ENCODE peak calls at places on chromosomes 16 and 17, in eight cellular contexts. One of them, this sample, is unnamed.

GRCh38 chr17:2412561-2413021 is 11.7 kb upstream of the MNT start:
- DNase-seq in cardiac muscle cell: peak; percentile 35
- DNase-seq in activated T-cell treated with anti-CD3 and anti-CD28 coated beads, Interleukin-2, amount 50 U/mL, for 72 hours: no peak
- DNase-seq in COLO829: no peak
- DNase-seq in stimulated activated CD4-positive, alpha-beta T cell treated with anti-CD3 and anti-CD28 coated beads, Interleukin-1b, Interleukin-23, amount 100 ng/mL, for 4 hours: no peak
- DNase-seq in NCI-H460: no peak
- DNase-seq in NCI-H1417: no peak
- DNase-seq in fibroblast of mammary gland: no peak
- DNase-seq in this sample: no peak

GRCh38 chr16:72242757-72243156 is 70.8 kb upstream of the PMFBP1 start:
- DNase-seq in stimulated activated CD4-positive, alpha-beta T cell treated with anti-CD3 and anti-CD28 coated beads, Interleukin-1b, Interleukin-23, amount 100 ng/mL, for 4 hours: no peak
- DNase-seq in NCI-H460: no peak
- DNase-seq in cardiac muscle cell: no peak
- DNase-seq in fibroblast of mammary gland: no peak
- DNase-seq in activated T-cell treated with anti-CD3 and anti-CD28 coated beads, Interleukin-2, amount 50 U/mL, for 72 hours: no peak
- DNase-seq in NCI-H1417: no peak
- DNase-seq in COLO829: no peak
- DNase-seq in this sample: no peak

GRCh38 chr17:64128787-64129514 is 993 bp downstream of the ERN1 start:
- DNase-seq in NCI-H1417: peak; percentile 27
- DNase-seq in fibroblast of mammary gland: peak; percentile 38
- DNase-seq in stimulated activated CD4-positive, alpha-beta T cell treated with anti-CD3 and anti-CD28 coated beads, Interleukin-1b, Interleukin-23, amount 100 ng/mL, for 4 hours: no peak
- DNase-seq in activated T-cell treated with anti-CD3 and anti-CD28 coated beads, Interleukin-2, amount 50 U/mL, for 72 hours: no peak
- DNase-seq in cardiac muscle cell: peak; percentile 58
- DNase-seq in NCI-H460: no peak
- DNase-seq in COLO829: no peak
- DNase-seq in this sample: no peak

GRCh38 chr17:39631403-39631802 is 4.7 kb downstream of the PPP1R1B start:
- DNase-seq in fibroblast of mammary gland: no peak
- DNase-seq in NCI-H460: no peak
- DNase-seq in COLO829: no peak
- DNase-seq in stimulated activated CD4-positive, alpha-beta T cell treated with anti-CD3 and anti-CD28 coated beads, Interleukin-1b, Interleukin-23, amount 100 ng/mL, for 4 hours: no peak
- DNase-seq in NCI-H1417: peak; percentile 58
- DNase-seq in activated T-cell treated with anti-CD3 and anti-CD28 coated beads, Interleukin-2, amount 50 U/mL, for 72 hours: no peak
- DNase-seq in cardiac muscle cell: no peak
- DNase-seq in this sample: no peak

GRCh38 chr16:86029131-86029741 is 130.3 kb downstream of the IRF8 start:
- DNase-seq in NCI-H460: no peak
- DNase-seq in stimulated activated CD4-positive, alpha-beta T cell treated with anti-CD3 and anti-CD28 coated beads, Interleukin-1b, Interleukin-23, amount 100 ng/mL, for 4 hours: no peak
- DNase-seq in NCI-H1417: no peak
- DNase-seq in cardiac muscle cell: peak; percentile 63
- DNase-seq in fibroblast of mammary gland: peak; percentile 13
- DNase-seq in COLO829: no peak
- DNase-seq in activated T-cell treated with anti-CD3 and anti-CD28 coated beads, Interleukin-2, amount 50 U/mL, for 72 hours: no peak
- DNase-seq in this sample: no peak

GRCh38 chr17:19377602-19378415 is 489 bp upstream of the MAPK7 start:
- DNase-seq in COLO829: peak; percentile 99
- DNase-seq in NCI-H460: peak; percentile 98
- DNase-seq in cardiac muscle cell: peak; percentile 100
- DNase-seq in NCI-H1417: peak; percentile 96
- DNase-seq in fibroblast of mammary gland: peak; percentile 98
- DNase-seq in activated T-cell treated with anti-CD3 and anti-CD28 coated beads, Interleukin-2, amount 50 U/mL, for 72 hours: peak; percentile 97
- DNase-seq in stimulated activated CD4-positive, alpha-beta T cell treated with anti-CD3 and anti-CD28 coated beads, Interleukin-1b, Interleukin-23, amount 100 ng/mL, for 4 hours: peak; percentile 80
- DNase-seq in this sample: peak; percentile 94

GRCh38 chr17:78252111-78252634 is 20.7 kb downstream of the TMEM235 start:
- DNase-seq in COLO829: no peak
- DNase-seq in stimulated activated CD4-positive, alpha-beta T cell treated with anti-CD3 and anti-CD28 coated beads, Interleukin-1b, Interleukin-23, amount 100 ng/mL, for 4 hours: peak; percentile 35
- DNase-seq in activated T-cell treated with anti-CD3 and anti-CD28 coated beads, Interleukin-2, amount 50 U/mL, for 72 hours: peak; percentile 35
- DNase-seq in cardiac muscle cell: no peak
- DNase-seq in fibroblast of mammary gland: no peak
- DNase-seq in NCI-H460: no peak
- DNase-seq in NCI-H1417: no peak
- DNase-seq in this sample: peak; percentile 63

GRCh38 chr16:48203974-48204824 is 39.9 kb upstream of the LONP2 start:
- DNase-seq in activated T-cell treated with anti-CD3 and anti-CD28 coated beads, Interleukin-2, amount 50 U/mL, for 72 hours: no peak
- DNase-seq in stimulated activated CD4-positive, alpha-beta T cell treated with anti-CD3 and anti-CD28 coated beads, Interleukin-1b, Interleukin-23, amount 100 ng/mL, for 4 hours: no peak
- DNase-seq in NCI-H1417: no peak
- DNase-seq in cardiac muscle cell: no peak
- DNase-seq in fibroblast of mammary gland: no peak
- DNase-seq in COLO829: no peak
- DNase-seq in NCI-H460: no peak
- DNase-seq in this sample: no peak

GRCh38 chr16:2819939-2820835 is 3.1 kb downstream of the PRSS21 start:
- DNase-seq in activated T-cell treated with anti-CD3 and anti-CD28 coated beads, Interleukin-2, amount 50 U/mL, for 72 hours: no peak
- DNase-seq in stimulated activated CD4-positive, alpha-beta T cell treated with anti-CD3 and anti-CD28 coated beads, Interleukin-1b, Interleukin-23, amount 100 ng/mL, for 4 hours: no peak
- DNase-seq in fibroblast of mammary gland: no peak
- DNase-seq in NCI-H1417: no peak
- DNase-seq in NCI-H460: no peak
- DNase-seq in cardiac muscle cell: no peak
- DNase-seq in COLO829: no peak
- DNase-seq in this sample: no peak

GRCh38 chr17:57096472-57097198 is 11.6 kb downstream of the AKAP1 start:
- DNase-seq in COLO829: no peak
- DNase-seq in stimulated activated CD4-positive, alpha-beta T cell treated with anti-CD3 and anti-CD28 coated beads, Interleukin-1b, Interleukin-23, amount 100 ng/mL, for 4 hours: no peak
- DNase-seq in NCI-H1417: no peak
- DNase-seq in activated T-cell treated with anti-CD3 and anti-CD28 coated beads, Interleukin-2, amount 50 U/mL, for 72 hours: no peak
- DNase-seq in NCI-H460: no peak
- DNase-seq in cardiac muscle cell: no peak
- DNase-seq in fibroblast of mammary gland: no peak
- DNase-seq in this sample: no peak

GRCh38 chr16:77995843-77996455 is 26.4 kb upstream of the CLEC3A start:
- DNase-seq in stimulated activated CD4-positive, alpha-beta T cell treated with anti-CD3 and anti-CD28 coated beads, Interleukin-1b, Interleukin-23, amount 100 ng/mL, for 4 hours: no peak
- DNase-seq in COLO829: no peak
- DNase-seq in cardiac muscle cell: no peak
- DNase-seq in activated T-cell treated with anti-CD3 and anti-CD28 coated beads, Interleukin-2, amount 50 U/mL, for 72 hours: no peak
- DNase-seq in fibroblast of mammary gland: no peak
- DNase-seq in NCI-H1417: no peak
- DNase-seq in NCI-H460: no peak
- DNase-seq in this sample: no peak

GRCh38 chr17:3593384-3593783 is 15.8 kb downstream of the TRPV1 start:
- DNase-seq in stimulated activated CD4-positive, alpha-beta T cell treated with anti-CD3 and anti-CD28 coated beads, Interleukin-1b, Interleukin-23, amount 100 ng/mL, for 4 hours: no peak
- DNase-seq in NCI-H1417: no peak
- DNase-seq in COLO829: no peak
- DNase-seq in activated T-cell treated with anti-CD3 and anti-CD28 coated beads, Interleukin-2, amount 50 U/mL, for 72 hours: no peak
- DNase-seq in fibroblast of mammary gland: no peak
- DNase-seq in cardiac muscle cell: no peak
- DNase-seq in NCI-H460: no peak
- DNase-seq in this sample: no peak

GRCh38 chr17:17837966-17838962 is 1.5 kb upstream of the SREBF1 start:
- DNase-seq in fibroblast of mammary gland: peak; percentile 71
- DNase-seq in NCI-H460: peak; percentile 45
- DNase-seq in cardiac muscle cell: peak; percentile 65
- DNase-seq in COLO829: no peak
- DNase-seq in stimulated activated CD4-positive, alpha-beta T cell treated with anti-CD3 and anti-CD28 coated beads, Interleukin-1b, Interleukin-23, amount 100 ng/mL, for 4 hours: no peak
- DNase-seq in NCI-H1417: peak; percentile 15
- DNase-seq in activated T-cell treated with anti-CD3 and anti-CD28 coated beads, Interleukin-2, amount 50 U/mL, for 72 hours: no peak
- DNase-seq in this sample: no peak

GRCh38 chr17:16617481-16618060 is 36.1 kb downstream of the ZNF624 start:
- DNase-seq in stimulated activated CD4-positive, alpha-beta T cell treated with anti-CD3 and anti-CD28 coated beads, Interleukin-1b, Interleukin-23, amount 100 ng/mL, for 4 hours: no peak
- DNase-seq in cardiac muscle cell: no peak
- DNase-seq in fibroblast of mammary gland: no peak
- DNase-seq in NCI-H1417: no peak
- DNase-seq in COLO829: no peak
- DNase-seq in activated T-cell treated with anti-CD3 and anti-CD28 coated beads, Interleukin-2, amount 50 U/mL, for 72 hours: no peak
- DNase-seq in NCI-H460: no peak
- DNase-seq in this sample: no peak